ENCODE peak calls at places on chromosomes 6 and 20, in five cellular contexts. Z, I, G, U and H are unnamed samples. For H3K27me3, the result is how much of the 10 kb centered on the place peaks cover.

GRCh38 chr6:69792292-69792691 is 4.5 kb downstream of the LMBRD1 start:
- DNase-seq in Z (no peak), U (no peak), I (no peak), G (no peak), H (no peak)

GRCh38 chr20:51211191-51211590 is 188.3 kb upstream of the KCNG1 start:
- DNase-seq in Z (no peak), G (peak), U (no peak), I (no peak), H (no peak)

GRCh38 chr6:150260931-150261330 is 107.9 kb upstream of the IYD start:
- DNase-seq in I (no peak), G (no peak), Z (no peak), U (no peak), H (no peak)

GRCh38 chr20:32282461-32282860 is 5.0 kb downstream of the KIF3B start:
- DNase-seq in Z (no peak), U (no peak), I (no peak), G (no peak), H (no peak)

GRCh38 chr6:21426841-21427490 is 166.6 kb upstream of the SOX4 start:
- DNase-seq in Z (no peak), G (no peak), U (no peak), I (no peak), H (no peak)

GRCh38 chr6:19610260-19610659 is 226.9 kb upstream of the ID4 start:
- DNase-seq in U (no peak), Z (no peak), I (no peak), G (no peak), H (no peak)

GRCh38 chr6:34517966-34518365 is 38.2 kb downstream of the SPDEF start:
- DNase-seq in U (no peak), G (no peak), Z (no peak), I (no peak), H (no peak)

GRCh38 chr6:4253604-4254211 is 118.3 kb upstream of the ECI2 start:
- DNase-seq in G (no peak), I (no peak), U (no peak), Z (peak), H (no peak)

GRCh38 chr6:73309784-73310502 is 44.1 kb downstream of the DPPA5 start:
- DNase-seq in I (peak), Z (peak), G (peak), U (peak), H (peak)

GRCh38 chr20:17655286-17655651 is 26.8 kb downstream of the RRBP1 start:
- DNase-seq in Z (no peak), G (peak), I (no peak), U (peak), H (no peak)

GRCh38 chr20:12838261-12838866 is 170.4 kb upstream of the SPTLC3 start:
- DNase-seq in G (peak), U (peak), Z (no peak), I (peak), H (peak)

GRCh38 chr20:58851969-58852458 is 502 bp upstream of the GNAS start:
- DNase-seq in I (no peak), U (no peak), Z (no peak), G (no peak), H (no peak)
- H3K27me3 ChIP-seq in I (half or more), U (half or more), Z (under half), G (under half), H (under half)

DNA sequence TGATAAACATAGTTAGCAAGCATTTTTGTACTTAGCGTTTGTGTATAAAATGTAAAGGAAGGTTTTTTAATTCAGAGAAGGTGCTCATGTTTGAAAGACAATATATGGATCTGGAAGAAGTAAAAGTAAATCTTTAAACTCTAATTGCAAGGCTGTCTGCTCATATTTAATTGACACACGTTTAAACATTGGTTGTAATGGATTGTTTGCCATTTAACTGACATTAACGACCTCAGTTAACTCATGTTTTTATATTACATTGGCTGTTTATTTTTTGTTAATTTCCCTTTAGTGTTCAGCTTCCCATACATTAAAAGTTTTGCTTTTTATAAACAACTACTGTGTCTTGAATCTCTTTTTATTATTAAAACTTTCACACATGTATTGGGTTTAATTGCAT is 208.1 kb downstream of the ARID1B start:
- DNase-seq in G (no peak), Z (no peak), U (no peak), I (no peak), H (no peak)
- H2AFZ ChIP-seq in G (no peak), Z (no peak), U (no peak), I (no peak), H (no peak)

GRCh38 chr20:58020656-58021454 is 207.6 kb downstream of the ANKRD60 start:
- DNase-seq in Z (no peak), U (no peak), I (no peak), G (peak), H (no peak)
- H3K27ac ChIP-seq in Z (no peak), U (no peak), I (no peak), G (no peak), H (no peak)

GRCh38 chr20:46235086-46235485 is 73.2 kb downstream of the CDH22 start:
- DNase-seq in I (no peak), Z (no peak), U (no peak), G (no peak), H (no peak)

GRCh38 chr20:46240065-46240464 is 68.2 kb downstream of the CDH22 start:
- DNase-seq in G (no peak), Z (no peak), U (no peak), I (no peak), H (no peak)

GRCh38 chr20:46240881-46241280 is 67.4 kb downstream of the CDH22 start:
- DNase-seq in U (no peak), Z (no peak), I (no peak), G (no peak), H (no peak)

GRCh38 chr20:46237736-46238135 is 70.6 kb downstream of the CDH22 start:
- DNase-seq in I (no peak), U (no peak), Z (no peak), G (no peak), H (no peak)

GRCh38 chr20:46237221-46237620 is 71.1 kb downstream of the CDH22 start:
- DNase-seq in I (peak), Z (no peak), G (peak), U (peak), H (no peak)
- H3K27me3 ChIP-seq in I (under half), Z (under half), G (under half), U (under half), H (under half)

GRCh38 chr6:107711953-107712522 is 112.1 kb downstream of the SCML4 start:
- DNase-seq in U (no peak), G (no peak), I (no peak), Z (no peak), H (no peak)
- H2AFZ ChIP-seq in U (peak), G (no peak), I (peak), Z (peak), H (peak)

DNA sequence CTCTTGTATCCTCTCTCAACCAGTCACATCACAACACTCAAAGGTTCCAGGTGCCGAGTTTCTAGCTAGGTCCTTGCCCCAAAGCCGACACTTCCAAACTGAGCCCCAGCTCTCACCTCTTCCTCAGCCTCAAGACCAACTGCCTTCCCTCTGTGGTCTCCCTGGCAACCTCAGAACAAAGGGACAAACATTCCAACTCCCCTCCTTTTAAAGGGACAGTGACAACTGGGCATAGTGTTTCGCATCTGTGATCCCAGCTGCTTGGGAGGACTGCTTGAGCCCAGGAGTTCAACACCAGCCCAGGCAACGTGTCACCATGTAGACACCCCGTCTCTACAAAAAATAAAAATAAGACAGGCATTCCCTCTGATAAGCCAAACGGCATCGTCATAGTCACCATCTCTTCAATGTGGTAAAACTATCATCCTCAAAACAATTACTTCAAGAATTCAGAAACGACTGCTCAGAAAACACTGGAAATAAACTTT is 11.3 kb downstream of the DIDO1 start:
- DNase-seq in Z (peak), G (peak), I (peak), U (peak), H (no peak)
- H3K27ac ChIP-seq in Z (no peak), G (no peak), I (no peak), U (peak), H (no peak)

GRCh38 chr6:41657131-41658094 is 19.1 kb downstream of the MDFI start:
- DNase-seq in I (no peak), U (no peak), Z (no peak), G (no peak), H (no peak)

GRCh38 chr6:41655706-41656668 is 17.7 kb downstream of the MDFI start:
- DNase-seq in G (no peak), U (peak), Z (peak), I (peak), H (no peak)

GRCh38 chr6:41659935-41660334 is 21.7 kb downstream of the MDFI start:
- DNase-seq in I (no peak), G (no peak), Z (no peak), U (no peak), H (no peak)

GRCh38 chr6:41654433-41655020 is 16.3 kb downstream of the MDFI start:
- DNase-seq in I (no peak), U (no peak), G (no peak), Z (no peak), H (no peak)

DNA sequence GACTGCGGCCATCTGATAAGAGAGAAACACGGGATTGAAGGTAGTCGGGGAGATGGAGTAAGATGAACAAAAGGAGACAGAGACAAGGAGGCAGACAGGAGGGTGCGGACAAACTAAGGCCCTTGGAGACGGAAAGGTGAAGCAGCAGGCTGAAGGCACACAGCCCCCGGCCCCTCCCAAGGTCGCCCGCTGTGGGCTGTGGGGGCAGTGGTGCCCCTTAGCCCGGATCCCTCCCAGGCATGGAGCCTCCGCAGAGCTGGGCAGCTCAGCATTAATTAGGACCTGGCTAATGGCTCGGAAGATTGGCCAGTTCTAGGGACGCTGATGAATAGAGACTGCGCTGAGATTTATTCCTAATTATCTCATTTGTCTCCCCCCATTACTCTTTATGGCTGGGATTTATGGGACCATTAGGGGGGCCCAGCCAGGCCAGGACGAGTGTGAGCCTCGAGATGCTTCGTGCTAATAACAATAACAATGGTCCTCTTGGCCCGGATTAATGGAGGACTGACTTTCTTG is 20.3 kb downstream of the MDFI start:
- DNase-seq in U (no peak), Z (no peak), G (no peak), I (no peak), H (no peak)
- H3K27me3 ChIP-seq in U (under half), Z (under half), G (under half), I (under half), H (under half)